ENCODE peak calls at places on chromosomes 6 and 20, in four cellular contexts. R is H1, E is K562, J is breast epithelium. F is an unnamed sample.

GRCh38 chr6:158284340-158285210 is 27.7 kb upstream of the TULP4 start:
- DNase-seq in J (peak), E (no peak), R (no peak), F (no peak)

GRCh38 chr6:24910850-24911712 is 24.7 kb downstream of the RIPOR2 start:
- DNase-seq in R (no peak), E (no peak), J (peak), F (no peak)

GRCh38 chr6:147648936-147649335 is 140.4 kb downstream of the SAMD5 start:
- DNase-seq in J (no peak), E (no peak), R (no peak), F (no peak)

GRCh38 chr20:32980131-32980941 is 23.9 kb downstream of the SUN5 start:
- DNase-seq in J (no peak), R (no peak), E (no peak), F (no peak)

GRCh38 chr20:32930701-32931100 is 72.0 kb downstream of the EFCAB8 start:
- DNase-seq in R (no peak), J (no peak), E (no peak), F (no peak)

GRCh38 chr20:63377256-63378114 is 16.3 kb upstream of the CHRNA4 start:
- DNase-seq in E (no peak), J (no peak), R (peak), F (no peak)

GRCh38 chr6:113651120-113651519 is 206.0 kb upstream of the MARCKS start:
- DNase-seq in J (no peak), E (no peak), R (no peak), F (no peak)

GRCh38 chr20:48207505-48207904 is 422.2 kb upstream of the SULF2 start:
- DNase-seq in E (no peak), J (no peak), R (no peak), F (no peak)

GRCh38 chr20:18738055-18738454 is 75.5 kb upstream of the SCP2D1 start:
- DNase-seq in R (no peak), J (no peak), E (peak), F (no peak)

GRCh38 chr6:144873653-144874378 is 588.7 kb downstream of the UTRN start:
- DNase-seq in R (no peak), E (no peak), J (no peak), F (no peak)

GRCh38 chr6:63635165-63635562 is 438 bp upstream of the PHF3 start:
- DNase-seq in R (no peak), E (no peak), J (no peak), F (no peak)

GRCh38 chr6:139250296-139251274 is 41.2 kb downstream of the TXLNB start:
- DNase-seq in R (peak), E (peak), J (no peak), F (no peak)

GRCh38 chr20:24665196-24665595 is 195.8 kb downstream of the SYNDIG1 start:
- DNase-seq in J (no peak), R (no peak), E (no peak), F (no peak)

GRCh38 chr6:169269180-169270076 is 15.8 kb upstream of the THBS2 start:
- DNase-seq in J (peak), R (no peak), E (no peak), F (no peak)

GRCh38 chr6:119190176-119190575 is 111.7 kb upstream of the FAM184A start:
- DNase-seq in E (no peak), R (no peak), J (no peak), F (no peak)

GRCh38 chr6:43522547-43523263 is 5.8 kb downstream of the POLR1C start:
- DNase-seq in J (no peak), E (no peak), R (no peak), F (no peak)
- TF ChIP-seq POLR2AphosphoS5 in J (no peak), E (peak), R (no peak), F (no peak)

GRCh38 chr6:41252401-41252800 is 24.3 kb downstream of the TREML4 start:
- DNase-seq in J (no peak), E (no peak), R (no peak), F (no peak)
- TF ChIP-seq POLR2AphosphoS5 in J (no peak), E (no peak), R (no peak), F (no peak)

GRCh38 chr6:32974541-32975308 is 6.3 kb downstream of the BRD2 start:
- DNase-seq in E (no peak), R (no peak), J (no peak), F (no peak)
- TF ChIP-seq POLR2AphosphoS5 in E (peak), R (peak), J (no peak), F (no peak)

GRCh38 chr6:36684447-36684812 is 5.9 kb downstream of the CDKN1A start:
- DNase-seq in E (no peak), R (no peak), J (no peak), F (no peak)
- TF ChIP-seq POLR2AphosphoS5 in E (no peak), R (no peak), J (no peak), F (no peak)

DNA sequence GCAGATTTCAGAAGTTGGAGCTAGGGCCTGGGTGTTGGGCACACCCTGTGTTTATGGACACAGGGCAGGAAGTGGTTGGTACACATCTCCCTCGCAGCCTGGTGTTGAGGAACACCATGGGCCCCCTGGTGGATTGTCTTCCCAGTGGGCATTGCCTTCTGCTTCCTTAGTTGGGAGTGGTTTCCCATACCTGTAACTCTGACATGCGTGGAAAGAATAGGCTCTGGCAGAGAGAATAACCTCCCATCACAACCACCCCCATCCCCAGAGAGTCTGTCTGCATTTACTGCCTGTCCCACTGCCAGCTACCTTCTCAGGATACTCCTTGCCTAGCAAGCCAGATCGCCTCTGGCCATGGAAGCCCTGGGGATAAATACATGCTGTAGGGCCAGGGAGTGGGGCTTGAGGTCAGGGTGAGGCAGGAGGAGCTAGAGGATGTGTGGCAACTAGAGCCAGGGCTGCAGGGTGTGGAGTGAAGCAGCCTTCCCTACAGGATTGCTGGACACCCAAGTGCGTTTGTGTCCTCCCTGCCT is 14.7 kb downstream of the LRRC73 start:
- DNase-seq in E (no peak), J (no peak), R (no peak), F (no peak)
- TF ChIP-seq POLR2AphosphoS5 in E (no peak), J (no peak), R (no peak), F (no peak)

GRCh38 chr6:127463056-127463455 is 3.9 kb upstream of the KIAA0408 start:
- DNase-seq in R (no peak), E (no peak), J (no peak), F (no peak)
- TF ChIP-seq POLR2AphosphoS5 in R (no peak), E (no peak), J (no peak), F (no peak)

GRCh38 chr6:105990151-105990550 is 96.0 kb upstream of the PRDM1 start:
- DNase-seq in E (no peak), J (no peak), R (no peak), F (no peak)
- TF ChIP-seq POLR2AphosphoS5 in E (no peak), J (no peak), R (no peak), F (no peak)

F was measured in vagina.